ENCODE peak calls at places on chromosomes 2 and 18, in five cellular contexts. One of them, this sample, is unnamed.

GRCh38 chr2:43100883-43101662 is 125.3 kb downstream of the ZFP36L2 start:
- DNase-seq in stomach: peak; percentile 45
- DNase-seq in fibroblast of the aortic adventitia: peak; percentile 45
- DNase-seq in breast epithelium: peak; percentile 86
- DNase-seq in progenitor cell of endocrine pancreas: no peak
- DNase-seq in this sample: no peak

GRCh38 chr2:170716851-170717598 is 1.9 kb downstream of the SP5 start:
- DNase-seq in stomach: peak; percentile 58
- DNase-seq in fibroblast of the aortic adventitia: no peak
- DNase-seq in breast epithelium: no peak
- DNase-seq in progenitor cell of endocrine pancreas: peak; percentile 59
- DNase-seq in this sample: no peak

GRCh38 chr2:63050186-63050915 is at the start of gene OTX1:
- DNase-seq in stomach: peak; percentile 78
- DNase-seq in fibroblast of the aortic adventitia: peak; percentile 49
- DNase-seq in breast epithelium: no peak
- DNase-seq in progenitor cell of endocrine pancreas: peak; percentile 79
- DNase-seq in this sample: no peak

GRCh38 chr2:119616421-119616820 is 62.6 kb upstream of the TMEM177 start:
- DNase-seq in stomach: no peak
- DNase-seq in fibroblast of the aortic adventitia: no peak
- DNase-seq in breast epithelium: no peak
- DNase-seq in progenitor cell of endocrine pancreas: no peak
- DNase-seq in this sample: no peak

GRCh38 chr2:221211653-221212052 is 360.5 kb downstream of the EPHA4 start:
- DNase-seq in stomach: no peak
- DNase-seq in fibroblast of the aortic adventitia: no peak
- DNase-seq in breast epithelium: no peak
- DNase-seq in progenitor cell of endocrine pancreas: no peak
- DNase-seq in this sample: no peak

GRCh38 chr2:207930747-207931146 is 94.6 kb downstream of the PLEKHM3 start:
- DNase-seq in stomach: peak; percentile 60
- DNase-seq in fibroblast of the aortic adventitia: no peak
- DNase-seq in breast epithelium: no peak
- DNase-seq in progenitor cell of endocrine pancreas: no peak
- DNase-seq in this sample: no peak

GRCh38 chr2:109331081-109331480 is 202.1 kb downstream of the SH3RF3 start:
- DNase-seq in stomach: no peak
- DNase-seq in fibroblast of the aortic adventitia: peak; percentile 58
- DNase-seq in breast epithelium: no peak
- DNase-seq in progenitor cell of endocrine pancreas: no peak
- DNase-seq in this sample: no peak

GRCh38 chr2:159684796-159685195 is 27.5 kb upstream of the MARCHF7 start:
- DNase-seq in stomach: no peak
- DNase-seq in fibroblast of the aortic adventitia: peak; percentile 65
- DNase-seq in breast epithelium: no peak
- DNase-seq in progenitor cell of endocrine pancreas: no peak
- DNase-seq in this sample: no peak

GRCh38 chr2:5609191-5609590 is 83.0 kb upstream of the SOX11 start:
- DNase-seq in stomach: no peak
- DNase-seq in fibroblast of the aortic adventitia: no peak
- DNase-seq in breast epithelium: no peak
- DNase-seq in progenitor cell of endocrine pancreas: no peak
- DNase-seq in this sample: no peak

GRCh38 chr2:854460-854859 is 96.2 kb upstream of the SNTG2 start:
- DNase-seq in stomach: peak; percentile 60
- DNase-seq in fibroblast of the aortic adventitia: no peak
- DNase-seq in breast epithelium: no peak
- DNase-seq in progenitor cell of endocrine pancreas: peak; percentile 55
- DNase-seq in this sample: no peak

GRCh38 chr2:169034256-169034655 is 3.1 kb upstream of the ABCB11 start:
- DNase-seq in stomach: peak; percentile 47
- DNase-seq in fibroblast of the aortic adventitia: no peak
- DNase-seq in breast epithelium: no peak
- DNase-seq in progenitor cell of endocrine pancreas: no peak
- DNase-seq in this sample: no peak

GRCh38 chr2:189165656-189166380 is 13.7 kb downstream of the COL5A2 start:
- DNase-seq in stomach: no peak
- DNase-seq in fibroblast of the aortic adventitia: peak; percentile 38
- DNase-seq in breast epithelium: no peak
- DNase-seq in progenitor cell of endocrine pancreas: no peak
- DNase-seq in this sample: no peak

GRCh38 chr18:48762836-48763713 is 187.7 kb downstream of the SMAD7 start:
- DNase-seq in stomach: no peak
- DNase-seq in fibroblast of the aortic adventitia: no peak
- DNase-seq in breast epithelium: no peak
- DNase-seq in progenitor cell of endocrine pancreas: no peak
- DNase-seq in this sample: no peak

GRCh38 chr2:219060821-219061791 is at the start of gene IHH:
- DNase-seq in stomach: peak; percentile 79
- DNase-seq in fibroblast of the aortic adventitia: no peak
- DNase-seq in breast epithelium: no peak
- DNase-seq in progenitor cell of endocrine pancreas: peak; percentile 37
- DNase-seq in this sample: no peak

GRCh38 chr18:54608008-54608642 is 17.1 kb downstream of the DYNAP start:
- DNase-seq in stomach: no peak
- DNase-seq in fibroblast of the aortic adventitia: peak; percentile 21
- DNase-seq in breast epithelium: no peak
- DNase-seq in progenitor cell of endocrine pancreas: no peak
- DNase-seq in this sample: no peak

GRCh38 chr2:48569433-48569832 is 39.5 kb downstream of the STON1 start:
- DNase-seq in stomach: no peak
- DNase-seq in fibroblast of the aortic adventitia: no peak
- DNase-seq in breast epithelium: no peak
- DNase-seq in progenitor cell of endocrine pancreas: no peak
- DNase-seq in this sample: no peak

GRCh38 chr2:48568551-48568950 is 38.6 kb downstream of the STON1 start:
- DNase-seq in stomach: no peak
- DNase-seq in fibroblast of the aortic adventitia: no peak
- DNase-seq in breast epithelium: no peak
- DNase-seq in progenitor cell of endocrine pancreas: no peak
- DNase-seq in this sample: no peak

GRCh38 chr2:48562281-48562680 is 32.3 kb downstream of the STON1 start:
- DNase-seq in stomach: no peak
- DNase-seq in fibroblast of the aortic adventitia: no peak
- DNase-seq in breast epithelium: no peak
- DNase-seq in progenitor cell of endocrine pancreas: no peak
- DNase-seq in this sample: no peak

GRCh38 chr2:48567671-48568070 is 37.7 kb downstream of the STON1 start:
- DNase-seq in stomach: no peak
- DNase-seq in fibroblast of the aortic adventitia: peak; percentile 32
- DNase-seq in breast epithelium: no peak
- DNase-seq in progenitor cell of endocrine pancreas: no peak
- DNase-seq in this sample: no peak

DNA sequence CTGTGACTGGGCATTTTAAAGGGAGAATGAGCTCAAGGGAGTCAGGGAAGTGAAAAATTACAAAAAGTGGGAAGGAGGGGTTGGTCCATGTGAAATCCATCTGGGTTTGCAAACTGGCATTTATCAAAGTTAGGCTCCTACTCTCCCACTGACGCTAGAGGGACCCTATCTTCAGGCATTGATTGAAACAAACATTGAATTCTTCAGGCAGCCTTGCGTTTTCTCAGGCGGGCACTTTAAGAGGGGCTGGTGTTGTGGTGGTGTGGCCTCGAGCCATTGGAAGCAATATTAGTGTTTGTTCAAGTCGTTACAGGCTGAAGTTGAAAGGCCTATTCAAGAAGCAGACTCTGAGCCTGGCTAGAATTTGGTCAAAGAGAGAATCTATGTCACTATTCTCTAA is 36.6 kb downstream of the STON1 start:
- DNase-seq in stomach: no peak
- DNase-seq in fibroblast of the aortic adventitia: peak; percentile 36
- DNase-seq in breast epithelium: no peak
- DNase-seq in progenitor cell of endocrine pancreas: no peak
- DNase-seq in this sample: no peak
- TF ChIP-seq CTCF in stomach: no peak
- TF ChIP-seq CTCF in fibroblast of the aortic adventitia: peak; percentile 59
- TF ChIP-seq CTCF in breast epithelium: peak; percentile 31
- TF ChIP-seq CTCF in progenitor cell of endocrine pancreas: peak; percentile 58
- TF ChIP-seq CTCF in this sample: no peak

DNA sequence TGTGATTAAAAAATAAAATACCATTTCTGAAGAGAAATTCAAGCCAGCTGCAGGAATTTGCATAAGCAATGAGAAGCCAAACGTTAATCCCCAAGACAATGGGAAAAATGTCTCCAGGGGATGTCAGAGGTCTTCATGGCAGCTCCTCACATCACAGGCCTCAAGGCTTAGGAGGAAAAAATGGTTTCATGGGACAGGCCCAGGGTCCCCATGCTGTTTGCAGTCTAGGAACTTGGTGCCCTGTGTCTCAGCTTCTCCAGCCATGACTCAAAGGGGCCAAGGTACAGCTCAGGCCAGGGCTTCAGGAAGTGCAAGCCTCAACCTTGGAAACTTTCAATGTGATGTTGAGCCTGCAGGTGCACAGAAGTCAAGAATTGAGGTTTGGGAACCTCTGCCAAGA is 1428.4 kb upstream of the CDH2 start:
- DNase-seq in stomach: no peak
- DNase-seq in fibroblast of the aortic adventitia: no peak
- DNase-seq in breast epithelium: no peak
- DNase-seq in progenitor cell of endocrine pancreas: no peak
- DNase-seq in this sample: no peak
- TF ChIP-seq CTCF in stomach: no peak
- TF ChIP-seq CTCF in fibroblast of the aortic adventitia: no peak
- TF ChIP-seq CTCF in breast epithelium: no peak
- TF ChIP-seq CTCF in progenitor cell of endocrine pancreas: no peak
- TF ChIP-seq CTCF in this sample: no peak

DNA sequence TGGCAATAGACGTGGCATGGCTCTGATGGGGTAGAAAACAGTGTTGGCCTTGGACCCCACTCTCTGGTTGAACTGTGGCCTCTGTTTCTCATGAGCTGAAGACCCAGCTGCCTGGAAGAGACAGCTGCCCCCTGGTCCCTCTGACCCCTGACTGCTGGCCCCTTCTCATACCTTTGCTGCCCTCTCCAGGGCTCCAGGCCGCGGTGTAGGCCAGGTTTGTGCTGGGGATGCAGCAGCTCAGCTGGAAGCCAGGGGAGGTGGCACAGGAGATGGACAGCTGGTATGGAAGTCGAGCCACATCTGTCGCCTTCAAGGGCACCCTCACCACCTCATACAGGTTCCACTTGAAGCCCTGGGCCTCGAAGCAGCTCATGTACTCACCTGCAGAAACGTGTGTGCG is 31.7 kb upstream of the SELENOI start:
- DNase-seq in stomach: no peak
- DNase-seq in fibroblast of the aortic adventitia: no peak
- DNase-seq in breast epithelium: no peak
- DNase-seq in progenitor cell of endocrine pancreas: no peak
- DNase-seq in this sample: no peak
- TF ChIP-seq CTCF in stomach: no peak
- TF ChIP-seq CTCF in fibroblast of the aortic adventitia: no peak
- TF ChIP-seq CTCF in breast epithelium: no peak
- TF ChIP-seq CTCF in progenitor cell of endocrine pancreas: peak; percentile 41
- TF ChIP-seq CTCF in this sample: no peak

DNA sequence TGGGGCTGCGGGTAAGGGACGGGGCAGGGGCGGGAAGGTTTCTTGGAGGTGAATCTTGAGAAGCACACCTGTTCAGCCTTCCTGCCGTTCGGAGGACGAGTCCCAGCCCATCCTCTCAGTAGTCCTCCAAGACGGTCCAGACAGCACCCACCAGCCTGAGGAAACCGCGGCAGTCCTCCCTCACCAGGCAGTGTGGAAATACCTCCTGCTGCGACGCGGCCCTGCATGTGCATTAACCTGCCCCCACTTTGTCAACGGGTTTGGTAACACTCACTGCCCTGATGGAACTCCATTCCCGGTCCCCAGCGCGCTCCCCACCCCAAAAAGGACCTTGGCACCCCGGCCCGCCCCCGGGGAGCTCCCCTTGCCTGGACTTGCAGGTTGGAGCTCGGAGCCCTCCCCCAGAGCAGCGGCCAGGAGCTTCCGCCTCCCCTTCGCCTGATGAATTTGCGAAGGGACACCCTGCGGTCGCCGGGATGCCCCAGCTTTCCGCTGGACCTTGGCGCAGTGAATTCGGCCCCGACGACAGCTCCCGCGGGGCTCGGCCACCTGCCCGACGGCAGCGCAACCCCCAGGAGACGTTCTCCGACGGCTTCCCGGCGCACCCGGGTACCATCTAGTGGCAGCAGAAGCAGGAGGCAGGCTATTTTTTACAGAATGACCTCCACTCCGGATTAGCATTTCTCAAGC is 31.5 kb downstream of the ACVR1C start:
- DNase-seq in stomach: peak; percentile 43
- DNase-seq in fibroblast of the aortic adventitia: peak; percentile 7
- DNase-seq in breast epithelium: no peak
- DNase-seq in progenitor cell of endocrine pancreas: peak; percentile 16
- DNase-seq in this sample: no peak
- TF ChIP-seq CTCF in stomach: peak; percentile 32
- TF ChIP-seq CTCF in fibroblast of the aortic adventitia: peak; percentile 62
- TF ChIP-seq CTCF in breast epithelium: peak; percentile 41
- TF ChIP-seq CTCF in progenitor cell of endocrine pancreas: peak; percentile 65
- TF ChIP-seq CTCF in this sample: no peak

DNA sequence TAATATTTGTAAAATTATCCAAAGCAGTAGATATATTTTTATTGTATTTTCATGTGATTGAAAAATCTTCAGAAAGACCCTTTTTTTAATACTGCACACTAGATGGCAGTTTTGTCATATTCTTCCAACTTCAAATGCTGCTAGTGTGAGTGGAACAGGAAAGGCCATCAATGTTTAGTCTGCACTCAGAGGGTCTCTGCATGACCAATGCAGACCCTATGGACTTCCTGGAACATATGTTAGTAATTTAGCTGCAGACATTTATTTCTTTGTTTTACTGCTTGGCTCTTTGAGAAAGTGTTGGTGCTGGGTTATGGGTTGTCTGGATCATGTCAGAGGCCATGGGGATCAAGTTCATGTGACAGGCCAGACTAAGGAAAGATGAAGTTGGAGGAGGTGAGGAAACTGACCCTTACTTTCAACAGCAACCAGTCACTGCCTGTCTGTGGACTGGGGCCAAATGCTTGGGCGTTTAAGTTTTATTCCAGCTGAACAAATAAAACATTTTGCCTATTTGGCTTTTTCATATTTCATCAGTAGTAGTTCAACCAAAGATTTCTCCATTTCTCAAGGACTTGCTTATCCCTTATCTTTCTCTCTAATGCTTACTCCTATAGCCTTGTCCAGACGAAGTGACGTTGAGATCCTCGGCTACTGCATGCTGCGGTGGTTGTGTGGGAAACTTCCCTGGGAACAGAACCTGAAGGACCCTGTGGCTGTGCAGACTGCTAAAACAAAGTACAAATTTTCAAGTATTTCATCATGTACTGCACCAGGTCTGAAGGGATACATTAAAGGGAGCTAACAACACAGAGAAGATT is 84.8 kb downstream of the VRK2 start:
- DNase-seq in stomach: no peak
- DNase-seq in fibroblast of the aortic adventitia: peak; percentile 93
- DNase-seq in breast epithelium: no peak
- DNase-seq in progenitor cell of endocrine pancreas: no peak
- DNase-seq in this sample: no peak
- TF ChIP-seq CTCF in stomach: no peak
- TF ChIP-seq CTCF in fibroblast of the aortic adventitia: peak; percentile 32
- TF ChIP-seq CTCF in breast epithelium: no peak
- TF ChIP-seq CTCF in progenitor cell of endocrine pancreas: peak; percentile 17
- TF ChIP-seq CTCF in this sample: no peak

This sample was measured in omental fat pad.